ENCODE peak calls at places on chromosomes 3 and 15, in four cellular contexts. W is body of pancreas, V is heart left ventricle, J is breast epithelium. O is an unnamed sample. For H3K4me1, the result is how much of the 10 kb centered on the place peaks cover.

GRCh38 chr3:15743587-15744009 is 54.2 kb downstream of the ANKRD28 start:
- DNase-seq in J (no peak), V (no peak), W (no peak), O (no peak)

GRCh38 chr3:32947466-32948238 is 3.8 kb upstream of the CCR4 start:
- DNase-seq in V (peak), W (peak), J (peak), O (peak)

GRCh38 chr15:51144021-51144532 is 49.4 kb upstream of the TNFAIP8L3 start:
- DNase-seq in V (no peak), J (no peak), W (no peak), O (peak)

GRCh38 chr3:171704814-171705213 is 105.5 kb downstream of the PLD1 start:
- DNase-seq in W (no peak), V (no peak), J (no peak), O (no peak)

GRCh38 chr15:70923311-70924080 is 30.9 kb downstream of the LRRC49 start:
- DNase-seq in J (no peak), W (no peak), V (no peak), O (no peak)

GRCh38 chr3:141737108-141737507 is 990 bp upstream of the RNF7 start:
- DNase-seq in W (peak), V (no peak), J (no peak), O (no peak)

GRCh38 chr3:122536634-122537033 is 21.9 kb upstream of the KPNA1 start:
- DNase-seq in W (no peak), J (no peak), V (no peak), O (no peak)

GRCh38 chr15:59380902-59381610 is 8.4 kb upstream of the MYO1E start:
- DNase-seq in W (no peak), J (no peak), V (no peak), O (no peak)

GRCh38 chr3:151191095-151191494 is 11.9 kb downstream of the GPR171 start:
- DNase-seq in W (no peak), J (no peak), V (no peak), O (no peak)

GRCh38 chr3:172591876-172592771 is 68.9 kb upstream of the TNFSF10 start:
- DNase-seq in V (no peak), W (no peak), J (no peak), O (no peak)

GRCh38 chr15:98781838-98782237 is 133.5 kb downstream of the IGF1R start:
- DNase-seq in V (no peak), W (no peak), J (no peak), O (no peak)

GRCh38 chr3:5221701-5222100 is 34.2 kb downstream of the EDEM1 start:
- DNase-seq in W (no peak), V (no peak), J (no peak), O (no peak)

GRCh38 chr3:96354742-96355141 is 459.7 kb upstream of the EPHA6 start:
- DNase-seq in J (no peak), V (no peak), W (no peak), O (no peak)

GRCh38 chr3:57726395-57726794 is 29.7 kb upstream of the SLMAP start:
- DNase-seq in J (no peak), V (no peak), W (no peak), O (no peak)

GRCh38 chr3:12900885-12901411 is 59.6 kb upstream of the RPL32 start:
- DNase-seq in J (no peak), V (peak), W (no peak), O (no peak)

GRCh38 chr15:20344601-20345400 is 196.8 kb downstream of the GOLGA6L6 start:
- DNase-seq in J (peak), V (no peak), W (no peak), O (no peak)

GRCh38 chr3:5080779-5081550 is 41.1 kb upstream of the ARL8B start:
- DNase-seq in W (peak), V (no peak), J (no peak), O (no peak)

GRCh38 chr15:31267161-31268107 is 59.2 kb upstream of the KLF13 start:
- DNase-seq in V (peak), W (no peak), J (peak), O (no peak)

GRCh38 chr3:161560006-161560637 is 63.5 kb downstream of the OTOL1 start:
- DNase-seq in W (peak), J (no peak), V (peak), O (peak)

GRCh38 chr15:73632670-73633058 is 525 bp downstream of the NPTN start:
- DNase-seq in V (no peak), W (no peak), J (no peak), O (no peak)

GRCh38 chr15:63519548-63520178 is 15.3 kb downstream of the USP3 start:
- DNase-seq in J (no peak), W (no peak), V (no peak), O (no peak)

GRCh38 chr15:63523306-63523990 is 19.1 kb downstream of the USP3 start:
- DNase-seq in V (no peak), W (no peak), J (no peak), O (no peak)

GRCh38 chr15:63522143-63522531 is 17.7 kb downstream of the USP3 start:
- DNase-seq in V (no peak), W (no peak), J (no peak), O (no peak)

GRCh38 chr15:63519041-63519440 is 14.6 kb downstream of the USP3 start:
- DNase-seq in W (no peak), V (no peak), J (no peak), O (no peak)

GRCh38 chr15:63521405-63522142 is 17.2 kb downstream of the USP3 start:
- DNase-seq in V (no peak), J (no peak), W (no peak), O (no peak)
- H3K4me3 ChIP-seq in V (no peak), J (no peak), W (no peak), O (no peak)

DNA sequence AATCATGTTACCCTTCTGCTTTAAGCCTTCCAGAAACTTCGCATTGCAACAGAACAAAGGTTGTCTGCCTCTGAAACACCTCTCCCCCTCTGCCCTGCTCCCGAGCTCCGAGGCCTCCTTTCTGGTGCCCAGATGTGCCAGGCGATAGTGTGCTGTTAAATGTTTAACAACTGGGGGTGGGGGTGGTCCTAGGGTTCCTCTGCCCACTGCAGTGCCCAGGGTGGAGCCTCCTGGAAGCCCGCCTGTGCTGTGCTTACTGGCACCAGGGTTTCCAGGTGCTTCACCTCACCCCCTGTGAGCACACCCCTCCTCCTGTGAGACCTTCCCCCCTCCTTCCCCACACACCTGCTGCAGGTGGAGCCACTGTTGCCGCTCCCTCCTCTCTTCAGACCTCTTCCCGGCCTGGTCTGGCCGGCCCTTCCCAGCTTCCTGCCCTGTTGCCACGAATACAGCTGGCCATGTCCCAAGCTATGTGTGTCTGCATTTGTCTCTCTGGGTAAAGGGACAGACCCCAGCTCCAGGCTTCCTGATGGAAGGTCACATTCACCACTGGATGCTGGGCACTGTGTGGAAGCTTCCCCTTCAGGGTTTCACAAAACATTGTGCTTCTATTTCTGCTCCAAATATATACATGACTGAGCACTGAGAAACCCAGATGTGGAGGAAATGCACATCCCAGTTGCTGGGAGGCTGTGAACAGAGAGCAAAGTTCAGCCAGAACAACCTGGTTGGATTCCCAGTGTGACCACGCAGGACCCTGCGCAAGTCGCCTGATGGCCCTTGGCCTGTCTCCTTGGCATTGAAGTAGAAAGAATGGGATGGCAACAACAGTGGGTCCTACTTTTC is 37.2 kb downstream of the MGLL start:
- DNase-seq in V (no peak), J (no peak), W (peak), O (no peak)
- H3K4me1 ChIP-seq in V (under half), J (under half), W (under half), O (under half)

GRCh38 chr3:150073513-150073912 is 102.8 kb upstream of the PFN2 start:
- DNase-seq in V (no peak), J (no peak), W (no peak), O (no peak)

GRCh38 chr3:150075417-150075865 is 104.7 kb upstream of the PFN2 start:
- DNase-seq in V (no peak), J (no peak), W (no peak), O (no peak)

GRCh38 chr3:150073031-150073430 is 102.3 kb upstream of the PFN2 start:
- DNase-seq in W (no peak), J (no peak), V (no peak), O (no peak)

GRCh38 chr3:150074697-150075416 is 104.2 kb upstream of the PFN2 start:
- DNase-seq in J (no peak), V (no peak), W (no peak), O (peak)

DNA sequence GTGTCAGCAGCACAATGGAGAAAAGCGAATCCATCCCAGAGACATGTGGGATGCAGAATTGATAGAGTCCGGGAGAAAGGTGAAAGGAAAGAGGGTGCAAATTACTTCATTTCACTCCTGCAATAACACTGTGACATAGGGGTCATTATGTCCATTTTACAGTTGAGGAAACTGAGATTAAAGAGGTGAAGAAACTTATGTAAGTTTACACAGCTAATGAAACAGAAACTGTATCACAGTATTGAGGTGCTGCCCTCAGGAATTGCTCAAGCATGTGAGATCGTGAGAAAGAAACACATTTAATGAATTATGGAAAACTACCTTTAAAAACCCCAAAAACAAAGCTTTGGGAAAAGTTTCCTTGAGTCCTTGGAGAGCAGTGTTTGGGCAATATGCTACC is 103.6 kb upstream of the PFN2 start:
- DNase-seq in J (no peak), W (no peak), V (no peak), O (no peak)
- TF ChIP-seq CTCF in J (no peak), W (no peak), V (no peak), O (no peak)

GRCh38 chr15:78978601-78979179 is 33.8 kb upstream of the CTSH start:
- DNase-seq in J (no peak), W (no peak), V (no peak), O (no peak)

GRCh38 chr15:78979456-78980320 is 34.8 kb upstream of the CTSH start:
- DNase-seq in W (peak), J (peak), V (peak), O (peak)

GRCh38 chr15:78977591-78978347 is 32.9 kb upstream of the CTSH start:
- DNase-seq in W (no peak), V (no peak), J (no peak), O (no peak)

GRCh38 chr15:78976691-78977090 is 31.8 kb upstream of the CTSH start:
- DNase-seq in V (no peak), J (no peak), W (no peak), O (no peak)

GRCh38 chr15:78977091-78977571 is 32.3 kb upstream of the CTSH start:
- DNase-seq in W (peak), J (no peak), V (no peak), O (no peak)
- H3K4me3 ChIP-seq in W (no peak), J (no peak), V (no peak), O (no peak)

DNA sequence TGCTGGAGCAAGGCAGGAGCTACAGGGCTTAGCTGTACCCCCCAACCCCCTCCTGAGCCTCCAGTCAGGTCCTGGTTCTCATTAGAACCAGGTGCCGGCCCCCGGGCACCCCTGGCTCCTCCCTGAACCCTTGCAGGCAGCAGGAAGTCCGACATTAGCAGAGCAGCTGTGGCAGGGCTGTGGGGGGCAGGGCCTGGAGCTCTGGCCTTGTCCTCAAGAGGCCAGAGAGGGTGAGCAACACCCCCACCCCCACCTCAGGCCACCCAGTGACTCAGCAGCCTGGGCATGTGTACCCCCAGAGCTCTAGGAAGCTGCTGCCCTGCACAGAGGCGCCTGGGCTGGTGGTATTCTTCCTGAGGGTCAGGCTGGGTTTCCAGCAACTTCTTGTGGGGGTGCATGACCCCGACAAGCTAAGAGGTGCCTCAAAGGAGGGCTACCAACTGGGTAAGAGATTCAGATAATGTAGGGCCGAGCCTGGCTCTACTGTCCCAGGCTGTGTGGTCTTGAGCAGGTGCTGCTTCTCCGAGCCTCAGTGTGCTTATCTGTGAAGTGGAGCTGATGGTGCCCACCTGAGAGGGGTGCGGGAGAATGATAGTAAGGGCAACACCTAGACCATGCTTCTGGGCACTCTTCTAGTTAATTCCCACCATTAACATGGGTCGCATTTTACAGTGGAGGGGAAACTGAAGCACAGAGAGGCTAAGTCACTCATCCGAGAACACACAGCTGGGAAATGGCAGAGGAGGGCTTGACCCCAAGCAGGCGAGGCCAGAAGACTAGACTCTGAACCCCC is 16.0 kb downstream of the H1-8 start:
- DNase-seq in J (no peak), W (no peak), V (no peak), O (no peak)
- H3K4me1 ChIP-seq in J (under half), W (under half), V (under half), O (under half)

GRCh38 chr15:48090115-48090514 is 30.7 kb upstream of the SLC24A5 start:
- DNase-seq in V (no peak), J (no peak), W (no peak), O (no peak)

GRCh38 chr15:48086582-48086981 is 34.2 kb upstream of the SLC24A5 start:
- DNase-seq in W (no peak), V (no peak), J (peak), O (no peak)

GRCh38 chr15:48087844-48088243 is 32.9 kb upstream of the SLC24A5 start:
- DNase-seq in J (no peak), V (no peak), W (no peak), O (no peak)

GRCh38 chr15:48090666-48091065 is 30.1 kb upstream of the SLC24A5 start:
- DNase-seq in V (no peak), J (no peak), W (no peak), O (no peak)

GRCh38 chr15:48089664-48090063 is 31.1 kb upstream of the SLC24A5 start:
- DNase-seq in W (no peak), J (no peak), V (no peak), O (no peak)
- TF ChIP-seq CTCF in W (no peak), J (no peak), V (no peak), O (no peak)

GRCh38 chr3:184380627-184381260 is 890 bp downstream of the CHRD start:
- DNase-seq in W (no peak), V (no peak), J (no peak), O (peak)

GRCh38 chr3:184383033-184383740 is 3.3 kb downstream of the CHRD start:
- DNase-seq in J (no peak), V (no peak), W (no peak), O (no peak)

GRCh38 chr3:184380210-184380626 is 364 bp downstream of the CHRD start:
- DNase-seq in J (no peak), V (peak), W (peak), O (peak)

GRCh38 chr3:184382326-184383032 is 2.6 kb downstream of the CHRD start:
- DNase-seq in V (no peak), W (no peak), J (no peak), O (no peak)

GRCh38 chr3:184381261-184382224 is 1.7 kb downstream of the CHRD start:
- DNase-seq in W (no peak), J (no peak), V (peak), O (no peak)
- H3K4me3 ChIP-seq in W (no peak), J (peak), V (peak), O (peak)